ENCODE peak calls at places on chromosomes 7 and 10, in six cellular contexts. G, A, U, N, F and I are unnamed samples. For H3K4me1, the result is how much of the 10 kb centered on the place peaks cover.

GRCh38 chr7:27947581-27948278 is 207.8 kb downstream of the TAX1BP1 start:
- DNase-seq in F (no peak), A (no peak), N (no peak), U (no peak), G (no peak), I (no peak)

GRCh38 chr10:20742737-20743136 is 154.4 kb downstream of the NEBL start:
- DNase-seq in N (no peak), F (no peak), G (no peak), U (no peak), A (no peak), I (no peak)

GRCh38 chr7:142603870-142604448 is 145.3 kb upstream of the PRSS1 start:
- DNase-seq in G (no peak), A (peak), F (peak), N (peak), U (peak), I (no peak)

GRCh38 chr7:101162551-101163280 is 2.7 kb downstream of the VGF start:
- DNase-seq in N (no peak), U (peak), F (peak), A (peak), G (no peak), I (no peak)

GRCh38 chr7:5671053-5671452 is 110.4 kb downstream of the RNF216 start:
- DNase-seq in F (no peak), A (no peak), N (no peak), U (no peak), G (no peak), I (no peak)

GRCh38 chr7:16960566-16960965 is 78.8 kb upstream of the AGR3 start:
- DNase-seq in G (no peak), F (no peak), A (no peak), U (no peak), N (no peak), I (no peak)

GRCh38 chr7:27576360-27576944 is 86.2 kb downstream of the HIBADH start:
- DNase-seq in A (no peak), G (no peak), N (peak), U (no peak), F (no peak), I (no peak)

GRCh38 chr10:59000162-59000825 is 176.1 kb upstream of the PHYHIPL start:
- DNase-seq in G (no peak), F (no peak), A (no peak), U (no peak), N (no peak), I (no peak)

GRCh38 chr7:111760043-111760442 is 197.8 kb upstream of the IMMP2L start:
- DNase-seq in F (no peak), G (no peak), A (no peak), U (no peak), N (no peak), I (no peak)

GRCh38 chr7:72321637-72322036 is 90.5 kb downstream of the CALN1 start:
- DNase-seq in F (no peak), U (no peak), N (no peak), A (no peak), G (no peak), I (no peak)

GRCh38 chr7:150856303-150857275 is 4.3 kb downstream of the AOC1 start:
- DNase-seq in U (no peak), G (peak), F (peak), N (no peak), A (no peak), I (no peak)

GRCh38 chr10:102287991-102288390 is 42.7 kb downstream of the GBF1 start:
- DNase-seq in U (no peak), A (no peak), N (no peak), G (no peak), F (no peak), I (no peak)

GRCh38 chr7:36496576-36496975 is 106.9 kb downstream of the ANLN start:
- DNase-seq in A (no peak), U (no peak), F (no peak), N (no peak), G (no peak), I (no peak)

GRCh38 chr10:36185096-36185495 is 543.0 kb upstream of the FZD8 start:
- DNase-seq in A (no peak), G (no peak), F (no peak), N (no peak), U (no peak), I (no peak)

GRCh38 chr7:29086545-29086944 is 59.8 kb downstream of the CPVL start:
- DNase-seq in A (no peak), F (no peak), G (no peak), N (no peak), U (no peak), I (no peak)

GRCh38 chr7:106035568-106035967 is 72.5 kb downstream of the CDHR3 start:
- DNase-seq in U (no peak), A (no peak), F (no peak), G (no peak), N (no peak), I (no peak)

GRCh38 chr10:75613685-75614587 is 182.5 kb downstream of the LRMDA start:
- DNase-seq in U (no peak), N (no peak), A (no peak), F (no peak), G (no peak), I (no peak)

GRCh38 chr7:83648464-83649241 is at the start of gene SEMA3E:
- DNase-seq in F (peak), G (peak), N (peak), U (peak), A (no peak), I (no peak)

GRCh38 chr10:23892296-23892695 is 316.6 kb upstream of the KIAA1217 start:
- DNase-seq in G (no peak), N (no peak), U (no peak), F (no peak), A (no peak), I (no peak)

GRCh38 chr7:155258233-155258575 is 39.5 kb upstream of the INSIG1 start:
- DNase-seq in G (no peak), A (no peak), N (no peak), U (peak), F (no peak), I (peak)
- H3K4me1 ChIP-seq in G (under half), A (under half), N (under half), U (under half), F (under half), I (under half)

DNA sequence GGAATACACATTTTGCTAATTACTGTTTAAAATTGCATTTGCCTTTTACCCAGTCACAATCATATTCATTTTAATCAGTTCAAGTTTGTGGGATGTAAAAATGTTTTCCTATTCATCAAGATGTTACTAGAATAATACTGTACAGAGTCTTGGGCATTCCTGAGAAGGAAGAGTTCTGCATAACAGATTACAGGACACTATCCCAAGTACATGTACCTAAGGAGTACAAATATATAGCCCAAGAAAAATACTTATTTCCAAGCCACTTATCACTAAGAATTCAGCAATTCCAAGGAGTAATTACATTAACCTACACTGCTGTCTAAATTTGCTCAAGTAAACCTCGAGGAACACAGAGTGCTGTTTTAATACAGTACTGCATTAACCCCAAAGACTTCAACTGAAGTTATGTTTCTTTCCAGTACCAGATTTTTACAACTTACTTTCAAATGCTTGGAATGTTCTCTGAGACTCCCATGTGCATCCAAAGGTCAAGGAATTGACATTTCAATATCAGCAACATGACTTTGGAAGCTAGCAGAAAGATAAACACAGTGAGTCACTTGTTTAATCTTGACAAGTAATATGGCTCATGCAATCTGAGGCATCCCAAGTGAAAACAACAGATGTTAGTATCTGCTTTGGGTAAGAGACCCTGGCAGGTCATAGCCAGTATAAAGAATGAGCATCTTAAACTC is 125.4 kb upstream of the BET1 start:
- DNase-seq in F (no peak), G (no peak), N (no peak), A (no peak), U (no peak), I (peak)
- H3K4me1 ChIP-seq in F (under half), G (under half), N (under half), A (under half), U (under half), I (under half)

GRCh38 chr10:49186613-49187012 is 1.6 kb downstream of the TMEM273 start:
- DNase-seq in F (no peak), U (no peak), A (no peak), N (no peak), G (no peak), I (no peak)
- H3K4me1 ChIP-seq in F (under half), U (under half), A (under half), N (under half), G (under half), I (under half)

GRCh38 chr7:134473861-134474291 is 15.0 kb upstream of the AKR1B1 start:
- DNase-seq in F (no peak), A (no peak), U (no peak), G (no peak), N (no peak), I (no peak)
- H3K4me1 ChIP-seq in F (under half), A (under half), U (under half), G (under half), N (under half), I (under half)

DNA sequence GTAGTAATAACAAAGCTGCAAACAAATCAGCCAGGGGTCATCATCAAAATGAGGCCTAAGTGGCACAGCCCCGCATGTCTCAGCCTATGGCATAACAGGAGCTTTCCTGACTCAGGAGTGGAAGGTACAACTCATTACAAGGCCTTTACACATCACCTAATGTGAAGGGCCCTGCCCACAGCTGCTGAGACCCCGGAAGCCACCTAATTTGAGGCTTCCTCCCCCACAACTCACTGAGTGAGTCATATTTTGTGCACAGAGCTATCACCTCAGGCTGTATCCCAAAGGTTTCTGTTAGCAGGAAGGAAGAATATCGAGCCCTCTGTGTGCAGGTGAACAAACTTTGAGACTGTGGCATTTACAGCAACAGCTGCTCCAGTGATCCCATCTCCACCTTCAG is 20.5 kb downstream of the HTR5A start:
- DNase-seq in N (no peak), U (no peak), F (no peak), G (no peak), A (no peak), I (no peak)
- H3K4me1 ChIP-seq in N (under half), U (under half), F (under half), G (under half), A (under half), I (under half)

GRCh38 chr10:50557130-50557682 is 66.5 kb downstream of the SGMS1 start:
- DNase-seq in A (no peak), U (no peak), N (no peak), F (no peak), G (no peak), I (no peak)
- H3K4me1 ChIP-seq in A (under half), U (half or more), N (under half), F (under half), G (under half), I (half or more)

GRCh38 chr7:152363798-152364197 is 72.0 kb downstream of the KMT2C start:
- DNase-seq in U (no peak), N (no peak), F (no peak), G (no peak), A (no peak), I (no peak)
- H3K4me1 ChIP-seq in U (under half), N (under half), F (under half), G (under half), A (under half), I (under half)

DNA sequence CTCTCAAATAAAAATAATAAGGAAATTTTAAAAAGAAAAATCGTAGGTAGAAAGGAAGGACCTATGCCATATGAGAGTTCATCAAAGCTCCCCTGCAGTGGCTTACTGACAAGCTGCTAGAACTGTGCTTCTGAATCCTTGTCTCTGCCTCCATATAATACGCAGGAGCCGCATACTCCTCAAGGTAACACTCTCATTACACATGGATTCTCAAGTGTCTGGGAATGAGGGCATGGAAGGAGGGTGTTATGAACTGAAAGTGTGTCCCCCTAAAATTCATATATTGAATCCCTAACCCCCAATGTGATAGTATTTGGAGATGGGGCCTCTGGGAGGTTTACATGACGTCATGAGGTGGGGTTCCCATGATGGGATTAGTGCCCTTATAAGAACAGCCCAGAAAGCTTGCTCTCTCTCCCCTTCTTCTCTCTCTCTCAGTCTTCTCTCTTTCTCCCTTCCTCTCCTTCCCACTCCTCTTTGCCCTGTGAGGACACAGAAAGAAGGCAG is 35.2 kb downstream of the CREB3L2 start:
- DNase-seq in N (no peak), U (no peak), A (no peak), F (no peak), G (no peak), I (no peak)
- H3K4me1 ChIP-seq in N (under half), U (half or more), A (under half), F (under half), G (under half), I (half or more)

GRCh38 chr10:33801705-33802104 is 467.2 kb upstream of the NRP1 start:
- DNase-seq in F (no peak), U (no peak), A (no peak), G (no peak), N (peak), I (no peak)

GRCh38 chr10:33804534-33804933 is 470.1 kb upstream of the NRP1 start:
- DNase-seq in G (no peak), A (no peak), U (no peak), F (no peak), N (no peak), I (no peak)

GRCh38 chr10:33800986-33801385 is 466.5 kb upstream of the NRP1 start:
- DNase-seq in F (no peak), G (no peak), N (no peak), A (no peak), U (no peak), I (no peak)

GRCh38 chr10:33802566-33802965 is 468.1 kb upstream of the NRP1 start:
- DNase-seq in U (no peak), F (no peak), A (no peak), N (no peak), G (no peak), I (no peak)

DNA sequence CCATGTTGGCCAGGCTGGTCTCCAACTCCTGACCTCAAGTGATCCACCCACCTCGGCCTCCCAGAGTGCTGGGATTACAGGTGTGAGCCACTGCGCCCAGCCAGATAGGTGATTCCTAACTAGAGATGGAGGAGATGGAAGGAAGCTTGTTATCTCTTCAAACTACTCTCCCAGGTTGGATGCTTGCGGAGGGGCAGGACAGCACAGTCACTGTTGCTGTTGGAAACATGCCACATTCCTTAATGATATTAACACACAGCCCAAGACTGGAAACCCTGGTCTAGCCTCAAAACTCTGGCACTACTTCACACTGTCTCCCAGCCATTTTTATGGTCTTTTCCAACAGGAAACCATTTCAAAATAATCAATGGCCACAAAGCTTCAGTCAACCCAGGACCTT is 468.8 kb upstream of the NRP1 start:
- DNase-seq in F (no peak), A (no peak), U (no peak), G (no peak), N (peak), I (no peak)
- H3K4me1 ChIP-seq in F (under half), A (under half), U (under half), G (under half), N (under half), I (under half)

DNA sequence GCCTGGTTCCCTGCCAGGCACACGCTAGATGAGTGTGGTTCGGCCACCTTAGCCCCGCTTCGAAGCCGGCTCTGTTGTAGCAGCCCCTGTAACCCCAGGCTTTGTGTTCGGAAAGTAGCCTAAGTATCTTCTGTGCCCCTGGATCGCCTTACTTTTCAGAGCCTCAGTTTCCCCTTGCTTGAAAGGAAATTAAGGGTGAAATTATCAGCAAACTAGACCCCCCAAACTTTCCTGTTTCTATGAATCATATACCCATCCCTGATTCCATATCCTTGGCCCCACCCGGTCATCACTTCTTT is 312 bp downstream of the PDCD11 start:
- DNase-seq in N (no peak), F (no peak), U (no peak), G (no peak), A (no peak), I (no peak)
- H3K4me1 ChIP-seq in N (under half), F (under half), U (under half), G (under half), A (under half), I (under half)